ENCODE peak calls at places on chromosome 5, in nine cellular contexts. One of them, this sample, is unnamed.

GRCh38 chr5:60842859-60843692 is 993 bp downstream of the ELOVL7 start:
- DNase-seq in heart left ventricle: no peak
- DNase-seq in sigmoid colon: no peak
- DNase-seq in WERI-Rb-1: no peak
- DNase-seq in OCI-LY7: no peak
- DNase-seq in transverse colon: peak; percentile 28
- DNase-seq in aorta: no peak
- DNase-seq in Panc1: no peak
- DNase-seq in HCT116: no peak
- DNase-seq in this sample: no peak

GRCh38 chr5:14908195-14908594 is 36.6 kb upstream of the ANKH start:
- DNase-seq in WERI-Rb-1: no peak
- DNase-seq in transverse colon: no peak
- DNase-seq in sigmoid colon: no peak
- DNase-seq in aorta: no peak
- DNase-seq in Panc1: no peak
- DNase-seq in heart left ventricle: no peak
- DNase-seq in HCT116: no peak
- DNase-seq in OCI-LY7: no peak
- DNase-seq in this sample: no peak

GRCh38 chr5:10600629-10601245 is 36.9 kb downstream of the ANKRD33B start:
- DNase-seq in aorta: no peak
- DNase-seq in heart left ventricle: no peak
- DNase-seq in WERI-Rb-1: no peak
- DNase-seq in OCI-LY7: peak; percentile 80
- DNase-seq in Panc1: no peak
- DNase-seq in sigmoid colon: no peak
- DNase-seq in transverse colon: no peak
- DNase-seq in HCT116: no peak
- DNase-seq in this sample: no peak

GRCh38 chr5:317086-317811 is 4.3 kb upstream of the AHRR start:
- DNase-seq in aorta: peak; percentile 61
- DNase-seq in sigmoid colon: no peak
- DNase-seq in WERI-Rb-1: peak; percentile 90
- DNase-seq in OCI-LY7: peak; percentile 62
- DNase-seq in transverse colon: peak; percentile 38
- DNase-seq in HCT116: peak; percentile 52
- DNase-seq in Panc1: peak; percentile 42
- DNase-seq in heart left ventricle: no peak
- DNase-seq in this sample: no peak

GRCh38 chr5:132055808-132056609 is 4.4 kb upstream of the IL3 start:
- DNase-seq in transverse colon: no peak
- DNase-seq in WERI-Rb-1: peak; percentile 20
- DNase-seq in HCT116: no peak
- DNase-seq in OCI-LY7: no peak
- DNase-seq in heart left ventricle: peak; percentile 58
- DNase-seq in aorta: peak; percentile 41
- DNase-seq in Panc1: no peak
- DNase-seq in sigmoid colon: peak; percentile 61
- DNase-seq in this sample: no peak

GRCh38 chr5:34509392-34509791 is 146.7 kb upstream of the RAI14 start:
- DNase-seq in OCI-LY7: no peak
- DNase-seq in sigmoid colon: no peak
- DNase-seq in heart left ventricle: no peak
- DNase-seq in aorta: no peak
- DNase-seq in WERI-Rb-1: no peak
- DNase-seq in Panc1: no peak
- DNase-seq in HCT116: no peak
- DNase-seq in transverse colon: no peak
- DNase-seq in this sample: no peak

GRCh38 chr5:135693371-135693955 is 114.7 kb upstream of the CXCL14 start:
- DNase-seq in heart left ventricle: no peak
- DNase-seq in HCT116: no peak
- DNase-seq in transverse colon: no peak
- DNase-seq in sigmoid colon: no peak
- DNase-seq in aorta: no peak
- DNase-seq in Panc1: no peak
- DNase-seq in OCI-LY7: no peak
- DNase-seq in WERI-Rb-1: no peak
- DNase-seq in this sample: no peak

GRCh38 chr5:59548807-59549357 is 344.6 kb downstream of the PDE4D start:
- DNase-seq in heart left ventricle: no peak
- DNase-seq in transverse colon: no peak
- DNase-seq in aorta: no peak
- DNase-seq in sigmoid colon: no peak
- DNase-seq in WERI-Rb-1: no peak
- DNase-seq in Panc1: no peak
- DNase-seq in HCT116: no peak
- DNase-seq in OCI-LY7: no peak
- DNase-seq in this sample: no peak

GRCh38 chr5:122500245-122501086 is 188.4 kb downstream of the SNCAIP start:
- DNase-seq in Panc1: peak; percentile 12
- DNase-seq in sigmoid colon: peak; percentile 70
- DNase-seq in heart left ventricle: no peak
- DNase-seq in HCT116: peak; percentile 38
- DNase-seq in WERI-Rb-1: peak; percentile 53
- DNase-seq in aorta: no peak
- DNase-seq in OCI-LY7: peak; percentile 3
- DNase-seq in transverse colon: no peak
- DNase-seq in this sample: no peak

GRCh38 chr5:90477073-90477472 is 2.4 kb downstream of the POLR3G start:
- DNase-seq in heart left ventricle: no peak
- DNase-seq in aorta: no peak
- DNase-seq in OCI-LY7: peak; percentile 11
- DNase-seq in WERI-Rb-1: no peak
- DNase-seq in sigmoid colon: no peak
- DNase-seq in HCT116: no peak
- DNase-seq in transverse colon: no peak
- DNase-seq in Panc1: no peak
- DNase-seq in this sample: no peak

GRCh38 chr5:80411589-80412219 is 3.8 kb downstream of the ZFYVE16 start:
- DNase-seq in OCI-LY7: no peak
- DNase-seq in WERI-Rb-1: no peak
- DNase-seq in HCT116: no peak
- DNase-seq in heart left ventricle: no peak
- DNase-seq in Panc1: no peak
- DNase-seq in aorta: no peak
- DNase-seq in sigmoid colon: no peak
- DNase-seq in transverse colon: no peak
- DNase-seq in this sample: no peak

GRCh38 chr5:72166070-72166979 is 59.0 kb downstream of the MAP1B start:
- DNase-seq in sigmoid colon: peak; percentile 70
- DNase-seq in aorta: peak; percentile 74
- DNase-seq in WERI-Rb-1: peak; percentile 35
- DNase-seq in heart left ventricle: peak; percentile 72
- DNase-seq in HCT116: no peak
- DNase-seq in transverse colon: no peak
- DNase-seq in OCI-LY7: no peak
- DNase-seq in Panc1: no peak
- DNase-seq in this sample: no peak
- H3K4me3 ChIP-seq in sigmoid colon: no peak overlapping the region
- H3K4me3 ChIP-seq in aorta: no peak overlapping the region
- H3K4me3 ChIP-seq in WERI-Rb-1: no peak overlapping the region
- H3K4me3 ChIP-seq in heart left ventricle: no peak overlapping the region
- H3K4me3 ChIP-seq in HCT116: no peak overlapping the region
- H3K4me3 ChIP-seq in transverse colon: no peak overlapping the region
- H3K4me3 ChIP-seq in OCI-LY7: no peak overlapping the region
- H3K4me3 ChIP-seq in Panc1: no peak overlapping the region
- H3K4me3 ChIP-seq in this sample: no peak overlapping the region

GRCh38 chr5:16924201-16924600 is 11.9 kb downstream of the MYO10 start:
- DNase-seq in sigmoid colon: no peak
- DNase-seq in transverse colon: no peak
- DNase-seq in OCI-LY7: no peak
- DNase-seq in aorta: no peak
- DNase-seq in Panc1: no peak
- DNase-seq in heart left ventricle: no peak
- DNase-seq in WERI-Rb-1: no peak
- DNase-seq in HCT116: no peak
- DNase-seq in this sample: no peak

GRCh38 chr5:16922430-16922829 is 13.7 kb downstream of the MYO10 start:
- DNase-seq in Panc1: no peak
- DNase-seq in transverse colon: no peak
- DNase-seq in WERI-Rb-1: peak; percentile 22
- DNase-seq in OCI-LY7: no peak
- DNase-seq in HCT116: no peak
- DNase-seq in sigmoid colon: no peak
- DNase-seq in heart left ventricle: no peak
- DNase-seq in aorta: no peak
- DNase-seq in this sample: no peak

GRCh38 chr5:16929347-16929746 is 6.7 kb downstream of the MYO10 start:
- DNase-seq in OCI-LY7: no peak
- DNase-seq in heart left ventricle: no peak
- DNase-seq in transverse colon: no peak
- DNase-seq in sigmoid colon: no peak
- DNase-seq in HCT116: no peak
- DNase-seq in Panc1: no peak
- DNase-seq in aorta: no peak
- DNase-seq in WERI-Rb-1: no peak
- DNase-seq in this sample: no peak

GRCh38 chr5:16930487-16930886 is 5.6 kb downstream of the MYO10 start:
- DNase-seq in sigmoid colon: no peak
- DNase-seq in heart left ventricle: no peak
- DNase-seq in aorta: no peak
- DNase-seq in WERI-Rb-1: no peak
- DNase-seq in transverse colon: no peak
- DNase-seq in HCT116: no peak
- DNase-seq in Panc1: no peak
- DNase-seq in OCI-LY7: no peak
- DNase-seq in this sample: no peak

GRCh38 chr5:16926417-16926816 is 9.7 kb downstream of the MYO10 start:
- DNase-seq in HCT116: no peak
- DNase-seq in WERI-Rb-1: peak; percentile 82
- DNase-seq in transverse colon: no peak
- DNase-seq in OCI-LY7: no peak
- DNase-seq in heart left ventricle: no peak
- DNase-seq in sigmoid colon: no peak
- DNase-seq in aorta: no peak
- DNase-seq in Panc1: no peak
- DNase-seq in this sample: no peak
- H3K27ac ChIP-seq in HCT116: no peak overlapping the region
- H3K27ac ChIP-seq in WERI-Rb-1: no peak overlapping the region
- H3K27ac ChIP-seq in transverse colon: no peak overlapping the region
- H3K27ac ChIP-seq in OCI-LY7: no peak overlapping the region
- H3K27ac ChIP-seq in heart left ventricle: no peak overlapping the region
- H3K27ac ChIP-seq in sigmoid colon: no peak overlapping the region
- H3K27ac ChIP-seq in aorta: no peak overlapping the region
- H3K27ac ChIP-seq in Panc1: peak overlapping the region; percentile 37
- H3K27ac ChIP-seq in this sample: no peak overlapping the region

DNA sequence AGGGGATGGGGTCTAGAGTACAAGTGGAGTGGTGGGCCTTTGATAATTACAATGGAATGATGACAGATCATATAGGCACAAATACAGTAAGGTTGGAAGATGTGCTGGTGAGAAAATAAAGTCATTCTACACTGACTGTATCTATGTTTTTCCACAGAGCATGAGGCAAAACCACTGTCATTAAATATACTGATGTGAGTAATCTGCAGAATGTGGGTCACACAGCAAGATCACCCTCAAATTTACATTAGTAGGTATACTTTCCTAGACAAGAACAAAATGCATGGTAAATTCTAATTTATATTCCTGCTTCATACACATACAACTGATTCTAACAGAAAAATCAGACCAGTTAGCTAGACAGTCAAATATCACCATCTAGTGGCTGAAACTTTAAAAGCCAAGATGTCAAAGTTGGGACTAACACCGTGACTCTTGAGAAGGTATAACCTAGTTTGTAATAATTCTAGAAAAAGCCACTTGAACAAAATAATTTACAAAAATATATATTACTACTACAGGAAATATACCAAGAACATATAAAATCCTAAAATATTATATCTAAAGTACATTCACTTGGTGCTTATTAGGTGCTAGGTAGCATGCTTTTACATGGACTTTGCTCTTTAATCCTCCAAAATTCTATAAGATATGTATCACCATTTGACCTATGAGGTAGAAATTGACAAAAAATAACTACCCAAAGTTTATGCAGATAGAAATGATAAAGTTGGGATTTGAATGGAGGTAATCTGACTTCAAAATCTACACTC is 19.5 kb downstream of the TTC33 start:
- DNase-seq in WERI-Rb-1: no peak
- DNase-seq in HCT116: peak; percentile 50
- DNase-seq in heart left ventricle: no peak
- DNase-seq in Panc1: peak; percentile 80
- DNase-seq in sigmoid colon: no peak
- DNase-seq in transverse colon: no peak
- DNase-seq in OCI-LY7: peak; percentile 56
- DNase-seq in aorta: no peak
- DNase-seq in this sample: no peak
- H3K4me3 ChIP-seq in WERI-Rb-1: no peak overlapping the region
- H3K4me3 ChIP-seq in HCT116: no peak overlapping the region
- H3K4me3 ChIP-seq in heart left ventricle: no peak overlapping the region
- H3K4me3 ChIP-seq in Panc1: no peak overlapping the region
- H3K4me3 ChIP-seq in sigmoid colon: no peak overlapping the region
- H3K4me3 ChIP-seq in transverse colon: no peak overlapping the region
- H3K4me3 ChIP-seq in OCI-LY7: no peak overlapping the region
- H3K4me3 ChIP-seq in aorta: no peak overlapping the region
- H3K4me3 ChIP-seq in this sample: no peak overlapping the region

DNA sequence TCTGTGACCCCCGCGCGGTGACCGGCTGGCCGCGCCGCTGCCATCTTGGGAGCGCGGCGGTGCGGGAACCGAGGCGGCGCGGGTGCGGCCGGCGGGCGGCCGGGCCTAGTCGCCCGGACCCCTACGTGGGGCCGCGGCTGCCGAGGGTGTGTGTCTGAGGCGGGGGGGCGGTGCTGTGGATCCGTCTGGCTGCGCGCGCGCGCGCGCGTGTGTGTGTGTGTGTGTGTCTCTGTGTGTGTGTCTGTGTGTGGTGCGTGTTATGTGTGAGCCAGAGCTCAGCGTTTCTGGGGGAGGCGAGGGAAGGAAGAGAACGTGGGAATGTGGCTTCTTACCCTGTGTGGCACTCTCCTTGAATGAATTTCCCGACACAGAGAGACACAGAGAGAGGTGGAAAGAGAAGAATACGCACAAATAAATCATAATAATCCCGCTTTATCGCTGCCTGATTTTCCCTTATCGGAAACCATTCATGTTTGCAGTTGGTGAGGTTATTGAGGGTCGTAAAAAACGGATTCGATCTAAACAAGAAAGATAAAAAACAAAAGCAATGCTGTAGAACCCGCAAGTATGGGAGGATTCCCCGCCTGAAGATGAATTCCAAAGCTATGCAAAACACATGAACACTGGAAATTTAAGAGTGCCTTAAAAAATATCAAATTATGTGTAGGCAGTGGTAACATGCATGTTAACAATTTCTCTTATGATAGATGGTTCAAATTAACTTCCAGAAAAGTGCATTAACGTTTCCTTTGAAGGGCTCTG is 5.7 kb downstream of the NR2F1 start:
- DNase-seq in WERI-Rb-1: no peak
- DNase-seq in aorta: no peak
- DNase-seq in Panc1: no peak
- DNase-seq in heart left ventricle: no peak
- DNase-seq in sigmoid colon: peak; percentile 67
- DNase-seq in OCI-LY7: no peak
- DNase-seq in transverse colon: no peak
- DNase-seq in HCT116: no peak
- DNase-seq in this sample: no peak
- H3K27ac ChIP-seq in WERI-Rb-1: no peak overlapping the region
- H3K27ac ChIP-seq in aorta: no peak overlapping the region
- H3K27ac ChIP-seq in Panc1: no peak overlapping the region
- H3K27ac ChIP-seq in heart left ventricle: no peak overlapping the region
- H3K27ac ChIP-seq in sigmoid colon: no peak overlapping the region
- H3K27ac ChIP-seq in OCI-LY7: no peak overlapping the region
- H3K27ac ChIP-seq in transverse colon: no peak overlapping the region
- H3K27ac ChIP-seq in HCT116: peak overlapping the region; percentile 99
- H3K27ac ChIP-seq in this sample: no peak overlapping the region

This sample was measured in naive thymus-derived CD4-positive, alpha-beta T cell.